ENCODE peak calls at places on chromosomes 4 and X, in seven cellular contexts. One of them, this sample, is unnamed.

GRCh38 chr4:67288964-67289363 is 256.3 kb downstream of the CENPC start:
- DNase-seq in psoas muscle: no peak
- DNase-seq in colonic mucosa: no peak
- DNase-seq in PC-9: no peak
- DNase-seq in A549: peak
- DNase-seq in MM.1S: peak
- DNase-seq in A673: peak
- DNase-seq in this sample: peak

GRCh38 chr4:140659935-140660710 is 91.4 kb upstream of the UCP1 start:
- DNase-seq in psoas muscle: no peak
- DNase-seq in colonic mucosa: no peak
- DNase-seq in PC-9: no peak
- DNase-seq in A549: no peak
- DNase-seq in MM.1S: no peak
- DNase-seq in A673: no peak
- DNase-seq in this sample: no peak

GRCh38 chrX:134688181-134688580 is 29.9 kb upstream of the PLAC1 start:
- DNase-seq in psoas muscle: no peak
- DNase-seq in colonic mucosa: no peak
- DNase-seq in PC-9: no peak
- DNase-seq in A549: no peak
- DNase-seq in MM.1S: no peak
- DNase-seq in A673: no peak
- DNase-seq in this sample: no peak

GRCh38 chr4:175871774-175872405 is 59.8 kb upstream of the GPM6A start:
- DNase-seq in psoas muscle: no peak
- DNase-seq in colonic mucosa: no peak
- DNase-seq in PC-9: no peak
- DNase-seq in A549: no peak
- DNase-seq in MM.1S: no peak
- DNase-seq in A673: no peak
- DNase-seq in this sample: no peak

GRCh38 chr4:26522478-26522877 is 32.2 kb upstream of the CCKAR start:
- DNase-seq in psoas muscle: no peak
- DNase-seq in colonic mucosa: no peak
- DNase-seq in PC-9: peak
- DNase-seq in A549: no peak
- DNase-seq in MM.1S: no peak
- DNase-seq in A673: peak
- DNase-seq in this sample: no peak

GRCh38 chr4:112515278-112516075 is 503 bp downstream of the NEUROG2 start:
- DNase-seq in psoas muscle: no peak
- DNase-seq in colonic mucosa: no peak
- DNase-seq in PC-9: no peak
- DNase-seq in A549: peak
- DNase-seq in MM.1S: peak
- DNase-seq in A673: peak
- DNase-seq in this sample: peak

GRCh38 chr4:55866973-55867574 is 13.6 kb downstream of the EXOC1 start:
- DNase-seq in psoas muscle: no peak
- DNase-seq in colonic mucosa: no peak
- DNase-seq in PC-9: peak
- DNase-seq in A549: peak
- DNase-seq in MM.1S: peak
- DNase-seq in A673: peak
- DNase-seq in this sample: peak

GRCh38 chr4:44354172-44354571 is 94.4 kb downstream of the KCTD8 start:
- DNase-seq in psoas muscle: no peak
- DNase-seq in colonic mucosa: no peak
- DNase-seq in PC-9: no peak
- DNase-seq in A549: no peak
- DNase-seq in MM.1S: no peak
- DNase-seq in A673: no peak
- DNase-seq in this sample: no peak

GRCh38 chr4:185119927-185120630 is 23.0 kb upstream of the SLC25A4 start:
- DNase-seq in psoas muscle: no peak
- DNase-seq in colonic mucosa: no peak
- DNase-seq in PC-9: no peak
- DNase-seq in A549: no peak
- DNase-seq in MM.1S: peak
- DNase-seq in A673: peak
- DNase-seq in this sample: no peak

GRCh38 chr4:139786494-139787354 is 121.1 kb downstream of the MGST2 start:
- DNase-seq in psoas muscle: no peak
- DNase-seq in colonic mucosa: no peak
- DNase-seq in PC-9: no peak
- DNase-seq in A549: no peak
- DNase-seq in MM.1S: no peak
- DNase-seq in A673: peak
- DNase-seq in this sample: no peak

GRCh38 chrX:87409113-87409841 is 108.3 kb upstream of the KLHL4 start:
- DNase-seq in psoas muscle: no peak
- DNase-seq in colonic mucosa: peak
- DNase-seq in PC-9: peak
- DNase-seq in A549: peak
- DNase-seq in MM.1S: no peak
- DNase-seq in A673: no peak
- DNase-seq in this sample: no peak

GRCh38 chrX:103063191-103063845 is 653 bp downstream of the BEX1 start:
- DNase-seq in psoas muscle: no peak
- DNase-seq in colonic mucosa: no peak
- DNase-seq in PC-9: no peak
- DNase-seq in A549: no peak
- DNase-seq in MM.1S: peak
- DNase-seq in A673: peak
- DNase-seq in this sample: no peak
- TF ChIP-seq CTCF in psoas muscle: no peak
- TF ChIP-seq CTCF in colonic mucosa: no peak
- TF ChIP-seq CTCF in PC-9: no peak
- TF ChIP-seq CTCF in A549: no peak
- TF ChIP-seq CTCF in MM.1S: no peak
- TF ChIP-seq CTCF in A673: no peak
- TF ChIP-seq CTCF in this sample: no peak

GRCh38 chr4:161419822-161420221 is 744.0 kb downstream of the FSTL5 start:
- DNase-seq in psoas muscle: no peak
- DNase-seq in colonic mucosa: no peak
- DNase-seq in PC-9: no peak
- DNase-seq in A549: peak
- DNase-seq in MM.1S: no peak
- DNase-seq in A673: peak
- DNase-seq in this sample: no peak
- TF ChIP-seq CTCF in psoas muscle: no peak
- TF ChIP-seq CTCF in colonic mucosa: no peak
- TF ChIP-seq CTCF in PC-9: peak
- TF ChIP-seq CTCF in A549: no peak
- TF ChIP-seq CTCF in MM.1S: peak
- TF ChIP-seq CTCF in A673: peak
- TF ChIP-seq CTCF in this sample: no peak

DNA sequence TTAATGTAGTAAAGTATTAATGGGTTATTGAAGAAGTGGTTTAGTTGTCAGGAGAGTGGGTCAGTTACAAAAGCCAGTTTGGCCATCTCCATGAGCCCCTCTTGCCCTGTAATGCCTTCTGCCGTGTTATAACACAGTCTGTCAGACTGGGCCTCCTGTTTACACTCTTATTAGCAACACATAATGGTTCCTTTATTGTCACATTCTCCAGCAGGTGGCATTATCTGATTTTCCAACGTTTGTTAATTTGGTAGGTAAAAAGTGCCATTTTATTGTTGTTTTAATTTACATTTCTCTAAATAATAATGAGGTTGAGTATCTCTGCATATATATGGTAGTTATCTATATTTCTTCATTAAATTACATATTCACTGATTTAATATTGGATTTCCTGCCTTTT is 560.8 kb downstream of the FGF13 start:
- DNase-seq in psoas muscle: no peak
- DNase-seq in colonic mucosa: no peak
- DNase-seq in PC-9: no peak
- DNase-seq in A549: no peak
- DNase-seq in MM.1S: peak
- DNase-seq in A673: peak
- DNase-seq in this sample: peak
- TF ChIP-seq CTCF in psoas muscle: no peak
- TF ChIP-seq CTCF in colonic mucosa: no peak
- TF ChIP-seq CTCF in PC-9: peak
- TF ChIP-seq CTCF in A549: no peak
- TF ChIP-seq CTCF in MM.1S: peak
- TF ChIP-seq CTCF in A673: peak
- TF ChIP-seq CTCF in this sample: no peak

GRCh38 chr4:77045490-77045889 is 30.3 kb downstream of the CCNI start:
- DNase-seq in psoas muscle: no peak
- DNase-seq in colonic mucosa: no peak
- DNase-seq in PC-9: no peak
- DNase-seq in A549: peak
- DNase-seq in MM.1S: no peak
- DNase-seq in A673: peak
- DNase-seq in this sample: no peak
- TF ChIP-seq CTCF in psoas muscle: peak
- TF ChIP-seq CTCF in colonic mucosa: no peak
- TF ChIP-seq CTCF in PC-9: no peak
- TF ChIP-seq CTCF in A549: no peak
- TF ChIP-seq CTCF in MM.1S: peak
- TF ChIP-seq CTCF in A673: no peak
- TF ChIP-seq CTCF in this sample: no peak

DNA sequence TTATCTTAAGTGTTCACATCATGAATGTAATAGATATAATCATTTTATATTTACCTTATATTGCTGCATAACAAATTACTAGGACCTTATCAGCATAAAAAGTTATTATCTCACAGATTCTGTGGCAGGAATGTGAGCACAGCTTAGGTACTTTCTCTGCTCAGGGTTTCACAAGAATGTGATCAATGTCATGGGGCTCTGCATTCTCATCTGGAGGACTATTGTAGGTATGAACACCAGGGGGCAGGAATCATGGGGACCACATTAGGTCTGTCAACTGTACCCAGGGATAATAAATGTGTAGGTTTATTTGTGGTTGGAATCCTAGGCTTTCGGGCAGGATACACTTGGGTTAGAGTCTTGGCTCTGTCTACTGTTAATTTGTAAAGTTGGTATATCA is 519.2 kb downstream of the ARAP2 start:
- DNase-seq in psoas muscle: no peak
- DNase-seq in colonic mucosa: no peak
- DNase-seq in PC-9: no peak
- DNase-seq in A549: no peak
- DNase-seq in MM.1S: no peak
- DNase-seq in A673: no peak
- DNase-seq in this sample: no peak
- TF ChIP-seq CTCF in psoas muscle: no peak
- TF ChIP-seq CTCF in colonic mucosa: no peak
- TF ChIP-seq CTCF in PC-9: no peak
- TF ChIP-seq CTCF in A549: no peak
- TF ChIP-seq CTCF in MM.1S: no peak
- TF ChIP-seq CTCF in A673: no peak
- TF ChIP-seq CTCF in this sample: no peak

This sample was measured in GM20000.